ENCODE peak calls at places on chromosomes 1 and 21, in eight cellular contexts. K, T, D, Y, G, W, Z and N are unnamed samples.

GRCh38 chr1:207867136-207868081 is 43.5 kb downstream of the CD34 start:
- DNase-seq in K (no peak), T (no peak), D (no peak), Y (no peak), G (no peak), W (no peak), Z (no peak), N (no peak)

GRCh38 chr1:29105822-29106221 is 17.9 kb downstream of the TMEM200B start:
- DNase-seq in K (no peak), T (no peak), D (no peak), Y (peak), G (no peak), W (no peak), Z (no peak), N (no peak)

GRCh38 chr1:153995640-153996039 is 5.1 kb downstream of the RPS27 start:
- DNase-seq in K (no peak), T (no peak), D (no peak), Y (no peak), G (no peak), W (no peak), Z (no peak), N (no peak)

GRCh38 chr1:53326598-53327182 is 1.2 kb downstream of the LRP8 start:
- DNase-seq in K (peak), T (no peak), D (peak), Y (peak), G (no peak), W (no peak), Z (no peak), N (peak)

GRCh38 chr1:45566722-45567121 is 16.1 kb downstream of the AKR1A1 start:
- DNase-seq in K (no peak), T (no peak), D (no peak), Y (no peak), G (no peak), W (no peak), Z (no peak), N (no peak)

GRCh38 chr1:217333939-217334338 is 297.0 kb downstream of the GPATCH2 start:
- DNase-seq in K (no peak), T (no peak), D (peak), Y (peak), G (no peak), W (no peak), Z (peak), N (peak)

GRCh38 chr1:186481303-186481888 is 20.5 kb upstream of the PDC start:
- DNase-seq in K (no peak), T (no peak), D (no peak), Y (no peak), G (no peak), W (no peak), Z (no peak), N (no peak)

GRCh38 chr1:111541721-111542120 is 38.3 kb upstream of the ADORA3 start:
- DNase-seq in K (no peak), T (no peak), D (peak), Y (peak), G (no peak), W (no peak), Z (no peak), N (no peak)

GRCh38 chr21:15122241-15122640 is 57.4 kb upstream of the NRIP1 start:
- DNase-seq in K (no peak), T (no peak), D (no peak), Y (no peak), G (no peak), W (no peak), Z (no peak), N (no peak)

GRCh38 chr21:31557421-31557955 is 102.0 kb upstream of the SOD1 start:
- DNase-seq in K (peak), T (no peak), D (peak), Y (no peak), G (no peak), W (peak), Z (no peak), N (no peak)

GRCh38 chr1:155186955-155187891 is 13.6 kb downstream of the TRIM46 start:
- DNase-seq in K (no peak), T (no peak), D (no peak), Y (no peak), G (no peak), W (no peak), Z (no peak), N (no peak)

GRCh38 chr1:147585640-147586383 is 44.5 kb downstream of the BCL9 start:
- DNase-seq in K (no peak), T (no peak), D (no peak), Y (peak), G (peak), W (no peak), Z (no peak), N (no peak)

GRCh38 chr1:212680691-212681090 is 18.9 kb downstream of the BATF3 start:
- DNase-seq in K (no peak), T (no peak), D (no peak), Y (no peak), G (no peak), W (no peak), Z (no peak), N (no peak)

GRCh38 chr1:89041055-89041707 is 18.5 kb upstream of the GBP3 start:
- DNase-seq in K (no peak), T (no peak), D (no peak), Y (peak), G (no peak), W (no peak), Z (no peak), N (no peak)

GRCh38 chr21:35075546-35075945 is 26.4 kb upstream of the RUNX1 start:
- DNase-seq in K (no peak), T (no peak), D (no peak), Y (peak), G (no peak), W (no peak), Z (no peak), N (no peak)

GRCh38 chr1:232426801-232427200 is 203.1 kb downstream of the SIPA1L2 start:
- DNase-seq in K (no peak), T (no peak), D (no peak), Y (peak), G (no peak), W (no peak), Z (no peak), N (no peak)

GRCh38 chr1:66333463-66334232 is 200.3 kb upstream of the SGIP1 start:
- DNase-seq in K (no peak), T (no peak), D (peak), Y (no peak), G (no peak), W (no peak), Z (no peak), N (no peak)

GRCh38 chr1:151946366-151946764 is 37.1 kb upstream of the THEM4 start:
- DNase-seq in K (no peak), T (no peak), D (no peak), Y (peak), G (no peak), W (no peak), Z (no peak), N (no peak)

GRCh38 chr1:198495635-198496034 is 44.8 kb downstream of the ATP6V1G3 start:
- DNase-seq in K (no peak), T (no peak), D (no peak), Y (peak), G (no peak), W (no peak), Z (no peak), N (no peak)

GRCh38 chr1:121483961-121484424 is 299.2 kb downstream of the SRGAP2C start:
- DNase-seq in K (no peak), T (no peak), D (no peak), Y (peak), G (no peak), W (no peak), Z (peak), N (peak)

GRCh38 chr1:209104646-209105045 is 478.9 kb upstream of the CAMK1G start:
- DNase-seq in K (no peak), T (no peak), D (no peak), Y (no peak), G (no peak), W (no peak), Z (no peak), N (no peak)

GRCh38 chr1:163650624-163651023 is 328.9 kb downstream of the NUF2 start:
- DNase-seq in K (peak), T (no peak), D (no peak), Y (no peak), G (peak), W (no peak), Z (no peak), N (no peak)

GRCh38 chr1:203178083-203178482 is 2.5 kb upstream of the MYBPH start:
- DNase-seq in K (no peak), T (no peak), D (peak), Y (peak), G (no peak), W (no peak), Z (no peak), N (no peak)

GRCh38 chr1:75643460-75643859 is 32.5 kb upstream of the SLC44A5 start:
- DNase-seq in K (no peak), T (no peak), D (no peak), Y (peak), G (no peak), W (no peak), Z (no peak), N (no peak)

GRCh38 chr1:229889031-229889517 is 178.0 kb upstream of the GALNT2 start:
- DNase-seq in K (no peak), T (no peak), D (no peak), Y (peak), G (no peak), W (no peak), Z (no peak), N (no peak)